ENCODE peak calls at places on chromosome 6, in eight cellular contexts. H, T, D, P, I, U, V and J are unnamed samples.

GRCh38 chr6:68958327-68958726 is 323.2 kb downstream of the ADGRB3 start:
- DNase-seq in D (no peak), P (no peak), V (no peak), U (no peak), T (no peak), I (peak; percentile 2), H (no peak), J (peak; percentile 10)

GRCh38 chr6:39530201-39530759 is 194.9 kb downstream of the KIF6 start:
- DNase-seq in U (no peak), T (no peak), H (no peak), D (no peak), I (peak; percentile 17), V (no peak), P (no peak), J (no peak)

GRCh38 chr6:159134701-159135364 is 34.4 kb upstream of the FNDC1 start:
- DNase-seq in H (peak; percentile 72), U (peak; percentile 55), P (peak; percentile 88), V (peak; percentile 60), T (peak; percentile 69), I (peak; percentile 56), D (peak; percentile 60), J (peak; percentile 64)

GRCh38 chr6:5764401-5764955 is 242.2 kb downstream of the NRN1 start:
- DNase-seq in U (peak; percentile 82), D (no peak), I (no peak), V (no peak), H (no peak), T (no peak), P (peak; percentile 83), J (no peak)

GRCh38 chr6:40302856-40303449 is 284.2 kb downstream of the LRFN2 start:
- DNase-seq in H (no peak), I (no peak), D (no peak), U (no peak), T (no peak), V (no peak), P (no peak), J (no peak)

GRCh38 chr6:140052757-140053729 is 678.6 kb upstream of the CITED2 start:
- DNase-seq in P (no peak), T (no peak), I (peak; percentile 61), D (no peak), H (no peak), V (no peak), U (no peak), J (no peak)

GRCh38 chr6:157822221-157823000 is 635 bp upstream of the SNX9 start:
- DNase-seq in U (peak; percentile 39), V (no peak), T (no peak), H (no peak), I (no peak), D (no peak), P (no peak), J (no peak)

GRCh38 chr6:115838763-115839401 is 221.8 kb downstream of the FRK start:
- DNase-seq in P (peak; percentile 15), V (no peak), H (no peak), D (no peak), I (peak; percentile 10), T (no peak), U (no peak), J (no peak)

GRCh38 chr6:65545920-65546319 is 161.1 kb downstream of the EYS start:
- DNase-seq in V (no peak), T (no peak), D (no peak), H (no peak), I (no peak), U (no peak), P (no peak), J (no peak)

GRCh38 chr6:29624520-29624961 is 8.4 kb downstream of the GABBR1 start:
- DNase-seq in V (no peak), P (no peak), H (no peak), U (no peak), T (no peak), D (no peak), I (no peak), J (no peak)

GRCh38 chr6:10759312-10759839 is 11.8 kb downstream of the TMEM14B start:
- DNase-seq in P (peak; percentile 22), U (no peak), H (peak; percentile 30), V (no peak), D (no peak), I (peak; percentile 84), T (no peak), J (no peak)

GRCh38 chr6:161443868-161444267 is 170.0 kb upstream of the AGPAT4 start:
- DNase-seq in P (peak; percentile 36), U (no peak), H (no peak), T (no peak), D (no peak), V (no peak), I (no peak), J (no peak)

GRCh38 chr6:51813904-51814303 is 273.5 kb downstream of the PKHD1 start:
- DNase-seq in T (no peak), H (no peak), V (no peak), D (no peak), P (no peak), I (no peak), U (no peak), J (no peak)